ENCODE peak calls at places on chromosomes 7 and 10, in eight cellular contexts. One of them, this sample, is unnamed.

GRCh38 chr10:15324611-15325010 is 46.5 kb downstream of the FAM171A1 start:
- DNase-seq in IMR-90: no peak
- DNase-seq in cardiac muscle cell: no peak
- DNase-seq in OCI-LY7: no peak
- DNase-seq in HCT116: no peak
- DNase-seq in lower lobe of right lung: no peak
- DNase-seq in A549: no peak
- DNase-seq in thoracic aorta: no peak
- DNase-seq in this sample: no peak

GRCh38 chr10:132536241-132536963 is 1.2 kb upstream of the INPP5A start:
- DNase-seq in IMR-90: no peak
- DNase-seq in cardiac muscle cell: peak
- DNase-seq in OCI-LY7: peak
- DNase-seq in HCT116: no peak
- DNase-seq in lower lobe of right lung: peak
- DNase-seq in A549: no peak
- DNase-seq in thoracic aorta: peak
- DNase-seq in this sample: no peak

GRCh38 chr10:103750836-103751235 is 104.5 kb downstream of the SH3PXD2A start:
- DNase-seq in IMR-90: no peak
- DNase-seq in cardiac muscle cell: no peak
- DNase-seq in OCI-LY7: no peak
- DNase-seq in HCT116: no peak
- DNase-seq in lower lobe of right lung: no peak
- DNase-seq in A549: no peak
- DNase-seq in thoracic aorta: no peak
- DNase-seq in this sample: no peak

GRCh38 chr7:36278069-36278766 is 111.4 kb upstream of the ANLN start:
- DNase-seq in IMR-90: no peak
- DNase-seq in cardiac muscle cell: no peak
- DNase-seq in OCI-LY7: no peak
- DNase-seq in HCT116: no peak
- DNase-seq in lower lobe of right lung: no peak
- DNase-seq in A549: no peak
- DNase-seq in thoracic aorta: no peak
- DNase-seq in this sample: no peak

GRCh38 chr10:71268247-71268691 is 50.8 kb upstream of the SLC29A3 start:
- DNase-seq in IMR-90: peak
- DNase-seq in cardiac muscle cell: peak
- DNase-seq in OCI-LY7: no peak
- DNase-seq in HCT116: no peak
- DNase-seq in lower lobe of right lung: no peak
- DNase-seq in A549: peak
- DNase-seq in thoracic aorta: no peak
- DNase-seq in this sample: no peak

GRCh38 chr7:55546826-55547225 is 25.5 kb downstream of the VOPP1 start:
- DNase-seq in IMR-90: peak
- DNase-seq in cardiac muscle cell: no peak
- DNase-seq in OCI-LY7: no peak
- DNase-seq in HCT116: peak
- DNase-seq in lower lobe of right lung: peak
- DNase-seq in A549: peak
- DNase-seq in thoracic aorta: peak
- DNase-seq in this sample: no peak

GRCh38 chr10:88392222-88392621 is 190.9 kb downstream of the RNLS start:
- DNase-seq in IMR-90: no peak
- DNase-seq in cardiac muscle cell: no peak
- DNase-seq in OCI-LY7: peak
- DNase-seq in HCT116: no peak
- DNase-seq in lower lobe of right lung: no peak
- DNase-seq in A549: no peak
- DNase-seq in thoracic aorta: no peak
- DNase-seq in this sample: peak

GRCh38 chr7:100484636-100485114 is 948 bp downstream of the NYAP1 start:
- DNase-seq in IMR-90: no peak
- DNase-seq in cardiac muscle cell: no peak
- DNase-seq in OCI-LY7: no peak
- DNase-seq in HCT116: no peak
- DNase-seq in lower lobe of right lung: no peak
- DNase-seq in A549: no peak
- DNase-seq in thoracic aorta: no peak
- DNase-seq in this sample: peak

GRCh38 chr10:84216834-84217233 is 8.5 kb downstream of the LRIT2 start:
- DNase-seq in IMR-90: no peak
- DNase-seq in cardiac muscle cell: no peak
- DNase-seq in OCI-LY7: no peak
- DNase-seq in HCT116: no peak
- DNase-seq in lower lobe of right lung: no peak
- DNase-seq in A549: no peak
- DNase-seq in thoracic aorta: no peak
- DNase-seq in this sample: no peak

GRCh38 chr7:91683823-91684222 is 196.7 kb downstream of the MTERF1 start:
- DNase-seq in IMR-90: peak
- DNase-seq in cardiac muscle cell: peak
- DNase-seq in OCI-LY7: no peak
- DNase-seq in HCT116: no peak
- DNase-seq in lower lobe of right lung: no peak
- DNase-seq in A549: no peak
- DNase-seq in thoracic aorta: no peak
- DNase-seq in this sample: no peak

GRCh38 chr10:70352401-70353097 is 29.9 kb downstream of the LRRC20 start:
- DNase-seq in IMR-90: peak
- DNase-seq in cardiac muscle cell: no peak
- DNase-seq in OCI-LY7: no peak
- DNase-seq in HCT116: no peak
- DNase-seq in lower lobe of right lung: no peak
- DNase-seq in A549: no peak
- DNase-seq in thoracic aorta: no peak
- DNase-seq in this sample: no peak

GRCh38 chr10:12796431-12797185 is 204.9 kb downstream of the CCDC3 start:
- DNase-seq in IMR-90: no peak
- DNase-seq in cardiac muscle cell: no peak
- DNase-seq in OCI-LY7: no peak
- DNase-seq in HCT116: no peak
- DNase-seq in lower lobe of right lung: no peak
- DNase-seq in A549: no peak
- DNase-seq in thoracic aorta: no peak
- DNase-seq in this sample: no peak

GRCh38 chr10:64977912-64978311 is 1456.7 kb downstream of the REEP3 start:
- DNase-seq in IMR-90: no peak
- DNase-seq in cardiac muscle cell: no peak
- DNase-seq in OCI-LY7: no peak
- DNase-seq in HCT116: no peak
- DNase-seq in lower lobe of right lung: no peak
- DNase-seq in A549: no peak
- DNase-seq in thoracic aorta: no peak
- DNase-seq in this sample: no peak
- TF ChIP-seq CTCF in IMR-90: no peak
- TF ChIP-seq CTCF in cardiac muscle cell: no peak
- TF ChIP-seq CTCF in OCI-LY7: peak
- TF ChIP-seq CTCF in HCT116: peak
- TF ChIP-seq CTCF in lower lobe of right lung: no peak
- TF ChIP-seq CTCF in A549: no peak
- TF ChIP-seq CTCF in thoracic aorta: no peak
- TF ChIP-seq CTCF in this sample: no peak

GRCh38 chr7:1922071-1922869 is 252.2 kb downstream of the ELFN1 start:
- DNase-seq in IMR-90: peak
- DNase-seq in cardiac muscle cell: no peak
- DNase-seq in OCI-LY7: no peak
- DNase-seq in HCT116: no peak
- DNase-seq in lower lobe of right lung: peak
- DNase-seq in A549: no peak
- DNase-seq in thoracic aorta: no peak
- DNase-seq in this sample: no peak

GRCh38 chr7:1924185-1924817 is 254.2 kb downstream of the ELFN1 start:
- DNase-seq in IMR-90: no peak
- DNase-seq in cardiac muscle cell: no peak
- DNase-seq in OCI-LY7: no peak
- DNase-seq in HCT116: no peak
- DNase-seq in lower lobe of right lung: no peak
- DNase-seq in A549: no peak
- DNase-seq in thoracic aorta: no peak
- DNase-seq in this sample: peak

GRCh38 chr7:1920886-1921285 is 250.8 kb downstream of the ELFN1 start:
- DNase-seq in IMR-90: no peak
- DNase-seq in cardiac muscle cell: no peak
- DNase-seq in OCI-LY7: no peak
- DNase-seq in HCT116: no peak
- DNase-seq in lower lobe of right lung: peak
- DNase-seq in A549: no peak
- DNase-seq in thoracic aorta: no peak
- DNase-seq in this sample: no peak

GRCh38 chr7:1923409-1924053 is 253.5 kb downstream of the ELFN1 start:
- DNase-seq in IMR-90: no peak
- DNase-seq in cardiac muscle cell: no peak
- DNase-seq in OCI-LY7: no peak
- DNase-seq in HCT116: no peak
- DNase-seq in lower lobe of right lung: peak
- DNase-seq in A549: no peak
- DNase-seq in thoracic aorta: no peak
- DNase-seq in this sample: no peak

GRCh38 chr7:1922870-1923236 is 252.8 kb downstream of the ELFN1 start:
- DNase-seq in IMR-90: no peak
- DNase-seq in cardiac muscle cell: no peak
- DNase-seq in OCI-LY7: no peak
- DNase-seq in HCT116: no peak
- DNase-seq in lower lobe of right lung: no peak
- DNase-seq in A549: no peak
- DNase-seq in thoracic aorta: no peak
- DNase-seq in this sample: no peak
- TF ChIP-seq CTCF in IMR-90: peak
- TF ChIP-seq CTCF in cardiac muscle cell: peak
- TF ChIP-seq CTCF in OCI-LY7: no peak
- TF ChIP-seq CTCF in HCT116: no peak
- TF ChIP-seq CTCF in lower lobe of right lung: no peak
- TF ChIP-seq CTCF in A549: no peak
- TF ChIP-seq CTCF in thoracic aorta: no peak
- TF ChIP-seq CTCF in this sample: no peak

GRCh38 chr10:53786236-53786635 is 1013.7 kb upstream of the MBL2 start:
- DNase-seq in IMR-90: no peak
- DNase-seq in cardiac muscle cell: peak
- DNase-seq in OCI-LY7: peak
- DNase-seq in HCT116: no peak
- DNase-seq in lower lobe of right lung: no peak
- DNase-seq in A549: no peak
- DNase-seq in thoracic aorta: no peak
- DNase-seq in this sample: no peak
- TF ChIP-seq CTCF in IMR-90: no peak
- TF ChIP-seq CTCF in cardiac muscle cell: no peak
- TF ChIP-seq CTCF in OCI-LY7: peak
- TF ChIP-seq CTCF in HCT116: no peak
- TF ChIP-seq CTCF in lower lobe of right lung: no peak
- TF ChIP-seq CTCF in A549: no peak
- TF ChIP-seq CTCF in thoracic aorta: no peak
- TF ChIP-seq CTCF in this sample: no peak

GRCh38 chr7:114929570-114929969 is 7.7 kb downstream of the MDFIC start:
- DNase-seq in IMR-90: no peak
- DNase-seq in cardiac muscle cell: no peak
- DNase-seq in OCI-LY7: no peak
- DNase-seq in HCT116: no peak
- DNase-seq in lower lobe of right lung: no peak
- DNase-seq in A549: no peak
- DNase-seq in thoracic aorta: no peak
- DNase-seq in this sample: no peak
- TF ChIP-seq CTCF in IMR-90: no peak
- TF ChIP-seq CTCF in cardiac muscle cell: peak
- TF ChIP-seq CTCF in OCI-LY7: no peak
- TF ChIP-seq CTCF in HCT116: no peak
- TF ChIP-seq CTCF in lower lobe of right lung: no peak
- TF ChIP-seq CTCF in A549: peak
- TF ChIP-seq CTCF in thoracic aorta: no peak
- TF ChIP-seq CTCF in this sample: peak

GRCh38 chr7:45898241-45898640 is 10.0 kb downstream of the IGFBP1 start:
- DNase-seq in IMR-90: peak
- DNase-seq in cardiac muscle cell: no peak
- DNase-seq in OCI-LY7: no peak
- DNase-seq in HCT116: no peak
- DNase-seq in lower lobe of right lung: no peak
- DNase-seq in A549: no peak
- DNase-seq in thoracic aorta: no peak
- DNase-seq in this sample: no peak

GRCh38 chr7:45901566-45901965 is 13.3 kb downstream of the IGFBP1 start:
- DNase-seq in IMR-90: no peak
- DNase-seq in cardiac muscle cell: no peak
- DNase-seq in OCI-LY7: no peak
- DNase-seq in HCT116: no peak
- DNase-seq in lower lobe of right lung: no peak
- DNase-seq in A549: no peak
- DNase-seq in thoracic aorta: no peak
- DNase-seq in this sample: no peak

GRCh38 chr7:45897042-45897690 is 8.9 kb downstream of the IGFBP1 start:
- DNase-seq in IMR-90: peak
- DNase-seq in cardiac muscle cell: no peak
- DNase-seq in OCI-LY7: no peak
- DNase-seq in HCT116: no peak
- DNase-seq in lower lobe of right lung: no peak
- DNase-seq in A549: no peak
- DNase-seq in thoracic aorta: no peak
- DNase-seq in this sample: no peak

DNA sequence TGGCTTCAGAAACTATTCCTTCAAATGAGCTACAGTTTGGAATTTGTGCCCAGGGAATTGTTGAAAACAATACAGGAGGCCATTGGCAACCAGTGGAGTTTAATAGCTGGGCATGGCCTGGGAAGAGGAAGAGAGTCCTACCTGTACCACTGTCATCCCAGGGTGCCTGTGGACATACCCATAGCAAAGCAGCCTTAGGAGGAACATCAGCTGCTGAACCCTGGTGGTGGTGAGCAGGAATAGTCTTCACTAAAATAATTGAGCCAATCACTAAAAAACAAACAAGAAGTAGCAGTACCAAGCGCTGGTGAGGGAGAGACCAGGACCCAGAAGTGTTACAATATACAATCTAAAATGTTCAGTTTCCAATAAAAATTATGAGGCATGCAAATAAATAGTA is 14.5 kb downstream of the IGFBP1 start:
- DNase-seq in IMR-90: no peak
- DNase-seq in cardiac muscle cell: no peak
- DNase-seq in OCI-LY7: no peak
- DNase-seq in HCT116: no peak
- DNase-seq in lower lobe of right lung: no peak
- DNase-seq in A549: no peak
- DNase-seq in thoracic aorta: no peak
- DNase-seq in this sample: no peak
- TF ChIP-seq CTCF in IMR-90: no peak
- TF ChIP-seq CTCF in cardiac muscle cell: peak
- TF ChIP-seq CTCF in OCI-LY7: no peak
- TF ChIP-seq CTCF in HCT116: no peak
- TF ChIP-seq CTCF in lower lobe of right lung: no peak
- TF ChIP-seq CTCF in A549: no peak
- TF ChIP-seq CTCF in thoracic aorta: no peak
- TF ChIP-seq CTCF in this sample: no peak

GRCh38 chr7:44967571-44968446 is 11.0 kb downstream of the MYO1G start:
- DNase-seq in IMR-90: no peak
- DNase-seq in cardiac muscle cell: peak
- DNase-seq in OCI-LY7: no peak
- DNase-seq in HCT116: no peak
- DNase-seq in lower lobe of right lung: no peak
- DNase-seq in A549: peak
- DNase-seq in thoracic aorta: no peak
- DNase-seq in this sample: no peak
- TF ChIP-seq CTCF in IMR-90: peak
- TF ChIP-seq CTCF in cardiac muscle cell: peak
- TF ChIP-seq CTCF in OCI-LY7: no peak
- TF ChIP-seq CTCF in HCT116: no peak
- TF ChIP-seq CTCF in lower lobe of right lung: peak
- TF ChIP-seq CTCF in A549: peak
- TF ChIP-seq CTCF in thoracic aorta: no peak
- TF ChIP-seq CTCF in this sample: no peak

This sample was measured in GM10248.